ENCODE peak calls at places on chromosomes 2 and 18, in four cellular contexts. N, O, D and U are unnamed samples.

GRCh38 chr2:164664070-164664469 is 42.8 kb upstream of the GRB14 start:
- DNase-seq in D (no peak), O (no peak), N (no peak), U (no peak)

GRCh38 chr2:209468796-209469325 is 45.0 kb downstream of the MAP2 start:
- DNase-seq in O (no peak), N (no peak), D (no peak), U (no peak)

GRCh38 chr18:13989209-13989608 is 73.9 kb upstream of the MC2R start:
- DNase-seq in D (no peak), O (no peak), N (no peak), U (no peak)

GRCh38 chr18:11034816-11035215 is 114.6 kb downstream of the PIEZO2 start:
- DNase-seq in N (no peak), O (no peak), D (no peak), U (no peak)

GRCh38 chr2:19472579-19472978 is 114.2 kb upstream of the OSR1 start:
- DNase-seq in O (no peak), N (no peak), D (no peak), U (no peak)

GRCh38 chr2:46439582-46439981 is 39.8 kb upstream of the TMEM247 start:
- DNase-seq in D (no peak), O (no peak), N (no peak), U (no peak)

GRCh38 chr2:164662066-164662465 is 40.8 kb upstream of the GRB14 start:
- DNase-seq in D (no peak), O (no peak), N (no peak), U (no peak)

GRCh38 chr2:65788556-65788955 is 356.2 kb upstream of the SPRED2 start:
- DNase-seq in N (no peak), O (no peak), D (no peak), U (no peak)

GRCh38 chr18:5478261-5478660 is 65.5 kb downstream of the EPB41L3 start:
- DNase-seq in O (no peak), D (no peak), N (no peak), U (no peak)

GRCh38 chr2:144935736-144936135 is 415.8 kb upstream of the ZEB2 start:
- DNase-seq in O (no peak), N (no peak), D (no peak), U (no peak)

GRCh38 chr18:77547757-77548156 is 298.1 kb downstream of the GALR1 start:
- DNase-seq in N (peak; percentile 35), D (no peak), O (no peak), U (no peak)

GRCh38 chr18:67766930-67767329 is 250.4 kb upstream of the DSEL start:
- DNase-seq in O (no peak), N (no peak), D (no peak), U (no peak)

GRCh38 chr18:73060666-73061270 is 193.0 kb upstream of the NETO1 start:
- DNase-seq in N (no peak), O (no peak), D (no peak), U (no peak)

GRCh38 chr2:126817172-126817571 is 81.5 kb upstream of the TEX51 start:
- DNase-seq in O (no peak), N (no peak), D (no peak), U (no peak)